ENCODE peak calls at places on chromosome 10, in six cellular contexts. S is pancreas, V is tibial nerve, A is IMR-90, L is PC-3, I is cardiac muscle cell. X is an unnamed sample.

GRCh38 chr10:31204090-31204489 is 114.9 kb upstream of the ZEB1 start:
- DNase-seq in S (no peak), V (peak), A (peak), L (no peak), I (peak), X (no peak)

GRCh38 chr10:95475827-95476481 is 85.2 kb downstream of the SORBS1 start:
- DNase-seq in S (peak), V (no peak), A (no peak), L (peak), I (no peak), X (no peak)

GRCh38 chr10:99370993-99371392 is 41.8 kb downstream of the CNNM1 start:
- DNase-seq in S (no peak), V (no peak), A (peak), L (no peak), I (peak), X (peak)

GRCh38 chr10:70455213-70455630 is 13.7 kb upstream of the NODAL start:
- DNase-seq in S (no peak), V (no peak), A (no peak), L (no peak), I (no peak), X (no peak)

GRCh38 chr10:16832351-16833080 is 15.3 kb upstream of the RSU1 start:
- DNase-seq in S (peak), V (no peak), A (peak), L (peak), I (no peak), X (no peak)

GRCh38 chr10:103442031-103442461 is 10.1 kb downstream of the CALHM2 start:
- DNase-seq in S (no peak), V (peak), A (peak), L (no peak), I (no peak), X (no peak)

GRCh38 chr10:43808136-43808535 is 159.5 kb upstream of the ZNF32 start:
- DNase-seq in S (no peak), V (no peak), A (peak), L (no peak), I (no peak), X (no peak)

GRCh38 chr10:95290446-95290800 is 380 bp downstream of the PDLIM1 start:
- DNase-seq in S (peak), V (no peak), A (no peak), L (no peak), I (peak), X (no peak)

GRCh38 chr10:94076325-94076841 is 82.7 kb downstream of the PLCE1 start:
- DNase-seq in S (no peak), V (peak), A (peak), L (peak), I (no peak), X (no peak)

GRCh38 chr10:98425511-98426352 is 10.8 kb upstream of the PYROXD2 start:
- DNase-seq in S (peak), V (no peak), A (peak), L (peak), I (peak), X (peak)

GRCh38 chr10:572066-572465 is 117.4 kb downstream of the DIP2C start:
- DNase-seq in S (no peak), V (no peak), A (no peak), L (no peak), I (no peak), X (no peak)

GRCh38 chr10:27100800-27101347 is 580 bp upstream of the ANKRD26 start:
- DNase-seq in S (no peak), V (peak), A (no peak), L (no peak), I (no peak), X (no peak)

GRCh38 chr10:73244866-73245477 is 2.1 kb downstream of the DNAJC9 start:
- DNase-seq in S (no peak), V (no peak), A (no peak), L (no peak), I (no peak), X (no peak)

GRCh38 chr10:129626801-129627434 is 159.9 kb downstream of the MGMT start:
- DNase-seq in S (no peak), V (no peak), A (peak), L (no peak), I (no peak), X (peak)

GRCh38 chr10:129626309-129626708 is 159.3 kb downstream of the MGMT start:
- DNase-seq in S (no peak), V (no peak), A (no peak), L (no peak), I (no peak), X (no peak)

GRCh38 chr10:129629911-129630310 is 162.9 kb downstream of the MGMT start:
- DNase-seq in S (no peak), V (no peak), A (no peak), L (no peak), I (no peak), X (no peak)

GRCh38 chr10:129628823-129629222 is 161.8 kb downstream of the MGMT start:
- DNase-seq in S (no peak), V (no peak), A (no peak), L (no peak), I (no peak), X (no peak)

DNA sequence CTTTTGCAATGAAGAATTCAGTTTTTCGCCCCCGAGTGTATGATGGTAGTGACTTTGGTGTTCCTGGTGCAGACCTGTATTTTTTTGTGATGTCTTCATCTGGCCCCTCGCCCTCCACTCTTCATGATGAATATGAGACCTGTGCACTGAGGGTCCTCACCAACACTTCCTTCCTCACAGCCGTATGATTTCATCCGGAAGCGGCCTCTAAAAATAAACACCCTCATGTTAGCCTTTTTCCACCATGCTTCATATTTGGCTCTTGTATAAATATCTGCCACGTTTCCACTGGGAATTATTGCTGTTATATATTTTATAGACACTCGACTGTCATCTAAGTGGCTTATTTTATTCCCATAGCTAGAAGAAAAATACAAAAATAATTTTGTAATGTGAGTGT is 160.4 kb downstream of the MGMT start:
- DNase-seq in S (no peak), V (no peak), A (peak), L (no peak), I (no peak), X (no peak)
- TF ChIP-seq CTCF in S (no peak), V (no peak), A (no peak), L (no peak), I (no peak), X (no peak)

DNA sequence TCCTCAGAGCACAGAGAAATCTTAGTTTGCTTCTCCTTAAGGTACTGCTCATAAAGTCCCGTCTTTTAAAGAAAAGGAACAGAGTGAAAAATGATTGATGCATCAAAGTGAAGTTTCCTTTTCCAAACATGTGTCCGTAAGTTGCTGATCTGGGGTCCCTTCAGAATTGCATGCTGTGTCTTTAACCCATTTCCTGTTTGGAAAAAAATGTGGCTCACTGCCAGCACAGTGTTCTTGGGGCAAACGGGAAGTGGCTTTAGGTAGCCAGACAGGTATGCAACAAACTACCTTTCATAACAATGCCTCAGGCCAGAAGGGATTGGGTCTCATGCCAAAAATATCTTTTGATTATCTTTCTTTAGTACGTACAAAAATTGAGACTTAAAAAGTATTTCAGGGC is 50.9 kb downstream of the TFAM start:
- DNase-seq in S (no peak), V (no peak), A (no peak), L (peak), I (no peak), X (no peak)
- H3K27ac ChIP-seq in S (no peak), V (peak), A (peak), L (peak), I (no peak), X (no peak)

GRCh38 chr10:79144341-79145173 is 75.8 kb downstream of the ZMIZ1 start:
- DNase-seq in S (no peak), V (no peak), A (no peak), L (no peak), I (no peak), X (no peak)
- H3K4me3 ChIP-seq in S (no peak), V (no peak), A (no peak), L (no peak), I (no peak), X (no peak)

GRCh38 chr10:35416628-35417625 is 80.6 kb downstream of the CCNY start:
- DNase-seq in S (no peak), V (no peak), A (peak), L (no peak), I (no peak), X (no peak)
- TF ChIP-seq CTCF in S (no peak), V (no peak), A (no peak), L (no peak), I (no peak), X (no peak)